ENCODE peak calls at places on chromosomes 2 and 18, in eight cellular contexts. D, I, R, Z, P, Q, K and Y are unnamed samples.

GRCh38 chr2:9010866-9011265 is 7.4 kb upstream of the MBOAT2 start:
- DNase-seq in K (no peak), P (no peak), D (no peak), Z (no peak), Q (no peak), I (no peak), R (no peak), Y (no peak)

GRCh38 chr2:177273456-177273855 is 8.9 kb upstream of the NFE2L2 start:
- DNase-seq in I (no peak), K (no peak), Z (no peak), D (no peak), Q (no peak), R (no peak), P (no peak), Y (no peak)

GRCh38 chr2:47907097-47907781 is 941 bp upstream of the FBXO11 start:
- DNase-seq in Z (peak), Q (no peak), R (no peak), D (peak), K (peak), I (peak), P (no peak), Y (no peak)

GRCh38 chr2:204947448-204947847 is 402.2 kb downstream of the PARD3B start:
- DNase-seq in D (no peak), K (no peak), Q (no peak), P (no peak), R (no peak), Z (no peak), I (no peak), Y (no peak)

GRCh38 chr2:76985387-76986136 is 536.6 kb downstream of the LRRTM4 start:
- DNase-seq in D (peak), I (no peak), R (no peak), Z (no peak), P (no peak), K (no peak), Q (no peak), Y (no peak)

GRCh38 chr2:122755281-122755780 is 999.9 kb downstream of the TSN start:
- DNase-seq in Z (no peak), I (no peak), P (no peak), Q (no peak), K (no peak), D (no peak), R (no peak), Y (no peak)

GRCh38 chr2:29317801-29318485 is 202.7 kb downstream of the CLIP4 start:
- DNase-seq in Z (no peak), D (no peak), I (no peak), K (peak), R (no peak), Q (no peak), P (no peak), Y (no peak)

GRCh38 chr18:2906522-2907458 is 60.0 kb downstream of the EMILIN2 start:
- DNase-seq in P (peak), I (peak), D (peak), K (no peak), R (peak), Z (no peak), Q (peak), Y (no peak)

GRCh38 chr2:120520929-120521912 is 175.3 kb downstream of the INHBB start:
- DNase-seq in P (no peak), R (peak), Z (peak), Q (peak), I (no peak), D (peak), K (peak), Y (no peak)

GRCh38 chr2:174844295-174844708 is 80.0 kb upstream of the CHRNA1 start:
- DNase-seq in Z (no peak), Q (no peak), K (no peak), D (no peak), P (no peak), I (no peak), R (no peak), Y (no peak)

GRCh38 chr18:75128911-75129716 is 79.8 kb downstream of the PTGR3 start:
- DNase-seq in P (no peak), Q (no peak), R (no peak), D (no peak), I (no peak), K (no peak), Z (no peak), Y (no peak)

GRCh38 chr2:179764710-179765109 is 96.7 kb downstream of the ZNF385B start:
- DNase-seq in D (no peak), Z (no peak), K (no peak), R (no peak), Q (no peak), P (no peak), I (no peak), Y (no peak)

GRCh38 chr2:1794821-1795220 is 50.5 kb upstream of the PXDN start:
- DNase-seq in P (no peak), D (no peak), K (no peak), Q (no peak), I (no peak), R (peak), Z (no peak), Y (no peak)

GRCh38 chr18:46098616-46098933 is 479 bp upstream of the ATP5F1A start:
- DNase-seq in Q (no peak), R (no peak), K (no peak), P (no peak), I (no peak), D (no peak), Z (no peak), Y (no peak)

GRCh38 chr2:127504552-127505460 is 21.5 kb downstream of the IWS1 start:
- DNase-seq in Q (no peak), Z (no peak), D (no peak), P (no peak), R (no peak), K (no peak), I (no peak), Y (no peak)

GRCh38 chr18:8967573-8967972 is 134.9 kb upstream of the NDUFV2 start:
- DNase-seq in R (no peak), Q (no peak), K (no peak), P (no peak), D (no peak), I (no peak), Z (no peak), Y (no peak)

GRCh38 chr2:101340141-101340541 is 31.6 kb upstream of the RNF149 start:
- DNase-seq in I (no peak), D (peak), R (no peak), Z (no peak), P (no peak), K (no peak), Q (no peak), Y (no peak)

GRCh38 chr2:86042256-86043168 is 63.2 kb downstream of the POLR1A start:
- DNase-seq in D (no peak), P (no peak), K (no peak), Z (no peak), R (peak), Q (no peak), I (peak), Y (no peak)

GRCh38 chr18:2846638-2847340 is at the start of gene EMILIN2:
- DNase-seq in R (peak), Q (peak), K (peak), Z (peak), P (peak), D (peak), I (peak), Y (no peak)

GRCh38 chr2:75603477-75603876 is 42.7 kb upstream of the EVA1A start:
- DNase-seq in Q (no peak), Z (no peak), K (no peak), I (no peak), P (no peak), D (no peak), R (no peak), Y (no peak)

GRCh38 chr18:9612215-9612830 is 2.0 kb downstream of the PPP4R1 start:
- DNase-seq in Q (peak), Z (peak), I (no peak), P (no peak), K (no peak), D (peak), R (no peak), Y (no peak)

GRCh38 chr2:101116841-101117552 is 34.2 kb downstream of the TBC1D8 start:
- DNase-seq in Z (no peak), P (no peak), Q (no peak), K (no peak), D (no peak), I (no peak), R (no peak), Y (no peak)

GRCh38 chr2:112026509-112026908 is 28.6 kb upstream of the TMEM87B start:
- DNase-seq in Q (no peak), Z (no peak), R (no peak), D (no peak), K (no peak), P (no peak), I (no peak), Y (no peak)
- H3K27ac ChIP-seq in Q (no peak), Z (no peak), R (no peak), D (no peak), K (no peak), P (no peak), I (no peak), Y (no peak)

GRCh38 chr18:25953111-25953510 is 137.3 kb downstream of the SS18 start:
- DNase-seq in Z (no peak), Q (no peak), P (no peak), I (no peak), K (no peak), R (no peak), D (no peak), Y (no peak)

GRCh38 chr18:25946540-25946939 is 143.9 kb downstream of the SS18 start:
- DNase-seq in K (no peak), Q (no peak), I (no peak), P (no peak), R (no peak), Z (no peak), D (no peak), Y (no peak)

DNA sequence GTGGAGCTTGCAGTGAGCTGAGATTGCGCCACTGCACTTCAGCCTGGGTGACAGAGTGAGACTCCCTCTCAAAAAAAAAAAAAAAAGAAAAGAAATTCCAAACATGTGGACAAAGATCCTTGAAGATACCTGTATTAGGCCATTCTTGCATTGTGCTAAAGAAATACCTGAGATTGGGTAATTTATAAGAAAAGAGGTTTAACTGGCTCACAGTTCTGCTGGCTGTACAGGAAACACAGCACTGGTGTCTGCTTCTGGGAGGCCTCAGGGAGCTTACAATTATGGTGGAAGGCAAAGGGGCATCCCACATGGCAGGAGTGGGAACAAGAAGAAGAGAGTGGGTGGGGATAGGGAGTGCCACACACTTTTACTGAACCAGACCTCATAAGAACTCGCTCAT is 140.1 kb downstream of the SS18 start:
- DNase-seq in I (no peak), Q (no peak), P (no peak), K (no peak), Z (no peak), R (no peak), D (no peak), Y (no peak)
- H3K27ac ChIP-seq in I (no peak), Q (no peak), P (no peak), K (no peak), Z (no peak), R (no peak), D (no peak), Y (no peak)

DNA sequence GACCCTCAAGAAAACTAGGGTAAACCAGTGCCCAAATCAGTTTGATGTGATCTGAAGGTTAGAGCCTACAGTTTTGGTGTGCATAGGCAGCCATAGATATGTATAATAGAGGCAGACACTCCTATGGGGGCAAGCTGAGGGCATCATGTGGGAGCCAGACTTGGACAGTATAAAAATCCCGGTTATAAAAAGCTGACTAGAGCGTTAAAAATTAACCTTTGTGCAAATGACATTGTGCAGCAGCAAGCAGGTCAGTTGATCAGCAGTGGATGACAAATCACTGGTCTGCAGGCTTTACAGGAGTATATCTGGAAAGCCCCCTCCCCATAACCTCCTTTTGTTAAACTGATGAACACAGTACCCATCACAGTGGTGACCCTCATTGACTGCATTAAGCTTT is 107.8 kb downstream of the CTNNA2 start:
- DNase-seq in I (no peak), Q (no peak), R (no peak), K (no peak), D (no peak), P (no peak), Z (no peak), Y (no peak)
- H3K27ac ChIP-seq in I (no peak), Q (no peak), R (no peak), K (no peak), D (no peak), P (no peak), Z (no peak), Y (no peak)

DNA sequence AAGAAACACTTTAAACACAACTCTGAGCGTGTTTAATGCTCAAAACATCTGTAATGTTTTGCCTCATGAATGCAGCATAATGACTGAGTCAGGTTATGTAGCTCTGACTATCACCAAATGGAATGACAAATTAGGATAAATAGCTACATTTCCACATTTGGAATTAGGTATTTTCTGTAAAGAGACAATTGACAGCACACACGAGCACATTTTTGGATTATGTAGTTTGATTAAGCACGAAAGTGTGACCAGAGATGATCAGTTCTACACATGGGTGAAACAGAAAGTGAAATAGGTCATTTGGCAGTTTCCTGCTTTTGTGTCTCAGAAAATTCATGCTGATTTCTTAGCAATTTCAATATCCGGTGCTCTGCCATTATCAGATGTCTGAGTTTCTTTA is 29.0 kb downstream of the LPIN1 start:
- DNase-seq in D (no peak), Z (no peak), P (no peak), I (no peak), R (no peak), K (no peak), Q (no peak), Y (no peak)
- H3K27ac ChIP-seq in D (no peak), Z (no peak), P (no peak), I (no peak), R (no peak), K (no peak), Q (no peak), Y (no peak)

GRCh38 chr2:167607211-167607610 is 640.2 kb downstream of the STK39 start:
- DNase-seq in D (no peak), I (no peak), P (no peak), R (no peak), Q (no peak), Z (no peak), K (no peak), Y (no peak)
- H3K27ac ChIP-seq in D (no peak), I (no peak), P (no peak), R (no peak), Q (no peak), Z (no peak), K (no peak), Y (no peak)

GRCh38 chr2:238728322-238729260 is 119.3 kb upstream of the TWIST2 start:
- DNase-seq in D (no peak), Q (peak), R (no peak), K (peak), I (peak), Z (no peak), P (peak), Y (peak)

GRCh38 chr2:238727585-238728321 is 120.1 kb upstream of the TWIST2 start:
- DNase-seq in I (peak), K (peak), Z (no peak), R (peak), Q (peak), D (no peak), P (peak), Y (no peak)

GRCh38 chr2:238726670-238727584 is 121.0 kb upstream of the TWIST2 start:
- DNase-seq in R (no peak), D (no peak), K (peak), Z (no peak), Q (no peak), P (no peak), I (no peak), Y (no peak)

GRCh38 chr2:238730001-238730669 is 117.8 kb upstream of the TWIST2 start:
- DNase-seq in R (no peak), Z (no peak), Q (no peak), P (no peak), I (no peak), D (no peak), K (no peak), Y (no peak)

GRCh38 chr2:238729261-238729935 is 118.5 kb upstream of the TWIST2 start:
- DNase-seq in Q (no peak), D (no peak), R (no peak), K (no peak), Z (no peak), P (no peak), I (no peak), Y (no peak)
- H3K27ac ChIP-seq in Q (peak), D (no peak), R (peak), K (peak), Z (peak), P (peak), I (peak), Y (peak)